ENCODE peak calls at places on chromosomes 11 and 22, in six cellular contexts. One of them, this sample, is unnamed.

GRCh38 chr11:111388842-111389241 is 9.8 kb upstream of the POU2AF1 start:
- DNase-seq in KBM-7: no peak
- DNase-seq in kidney tubule cell: no peak
- DNase-seq in NCI-H510A treated with DMSO at 0.1 percent for 48 hours: no peak
- DNase-seq in posterior cingulate gyrus: no peak
- DNase-seq in activated CD8-positive, alpha-beta memory T cell treated with anti-CD3 and anti-CD28 coated beads for 24 hours: no peak
- DNase-seq in this sample: no peak

GRCh38 chr22:45974498-45974897 is 2.5 kb downstream of the WNT7B start:
- DNase-seq in NCI-H510A treated with DMSO at 0.1 percent for 48 hours: no peak
- DNase-seq in posterior cingulate gyrus: no peak
- DNase-seq in activated CD8-positive, alpha-beta memory T cell treated with anti-CD3 and anti-CD28 coated beads for 24 hours: no peak
- DNase-seq in kidney tubule cell: no peak
- DNase-seq in KBM-7: no peak
- DNase-seq in this sample: no peak

GRCh38 chr22:24284747-24285203 is 14.1 kb downstream of the SPECC1L start:
- DNase-seq in NCI-H510A treated with DMSO at 0.1 percent for 48 hours: no peak
- DNase-seq in KBM-7: no peak
- DNase-seq in posterior cingulate gyrus: no peak
- DNase-seq in activated CD8-positive, alpha-beta memory T cell treated with anti-CD3 and anti-CD28 coated beads for 24 hours: no peak
- DNase-seq in kidney tubule cell: peak
- DNase-seq in this sample: no peak

GRCh38 chr11:124536520-124536919 is 6.9 kb downstream of the OR8B12 start:
- DNase-seq in NCI-H510A treated with DMSO at 0.1 percent for 48 hours: no peak
- DNase-seq in kidney tubule cell: no peak
- DNase-seq in posterior cingulate gyrus: peak
- DNase-seq in activated CD8-positive, alpha-beta memory T cell treated with anti-CD3 and anti-CD28 coated beads for 24 hours: no peak
- DNase-seq in KBM-7: peak
- DNase-seq in this sample: peak

GRCh38 chr22:21941921-21942320 is 10.7 kb downstream of the PPM1F start:
- DNase-seq in KBM-7: no peak
- DNase-seq in posterior cingulate gyrus: no peak
- DNase-seq in activated CD8-positive, alpha-beta memory T cell treated with anti-CD3 and anti-CD28 coated beads for 24 hours: no peak
- DNase-seq in kidney tubule cell: no peak
- DNase-seq in NCI-H510A treated with DMSO at 0.1 percent for 48 hours: no peak
- DNase-seq in this sample: no peak

GRCh38 chr11:26287067-26287518 is 44.8 kb upstream of the ANO3 start:
- DNase-seq in KBM-7: no peak
- DNase-seq in activated CD8-positive, alpha-beta memory T cell treated with anti-CD3 and anti-CD28 coated beads for 24 hours: no peak
- DNase-seq in posterior cingulate gyrus: no peak
- DNase-seq in kidney tubule cell: peak
- DNase-seq in NCI-H510A treated with DMSO at 0.1 percent for 48 hours: no peak
- DNase-seq in this sample: no peak

GRCh38 chr22:47275479-47276218 is 513.2 kb downstream of the TBC1D22A start:
- DNase-seq in NCI-H510A treated with DMSO at 0.1 percent for 48 hours: peak
- DNase-seq in KBM-7: no peak
- DNase-seq in posterior cingulate gyrus: no peak
- DNase-seq in kidney tubule cell: no peak
- DNase-seq in activated CD8-positive, alpha-beta memory T cell treated with anti-CD3 and anti-CD28 coated beads for 24 hours: no peak
- DNase-seq in this sample: no peak

GRCh38 chr11:134572741-134573675 is 161.0 kb upstream of the B3GAT1 start:
- DNase-seq in posterior cingulate gyrus: peak
- DNase-seq in NCI-H510A treated with DMSO at 0.1 percent for 48 hours: no peak
- DNase-seq in kidney tubule cell: no peak
- DNase-seq in KBM-7: no peak
- DNase-seq in activated CD8-positive, alpha-beta memory T cell treated with anti-CD3 and anti-CD28 coated beads for 24 hours: peak
- DNase-seq in this sample: no peak

GRCh38 chr11:69005183-69005630 is 7.8 kb downstream of the MRGPRF start:
- DNase-seq in NCI-H510A treated with DMSO at 0.1 percent for 48 hours: no peak
- DNase-seq in activated CD8-positive, alpha-beta memory T cell treated with anti-CD3 and anti-CD28 coated beads for 24 hours: no peak
- DNase-seq in KBM-7: no peak
- DNase-seq in kidney tubule cell: no peak
- DNase-seq in posterior cingulate gyrus: no peak
- DNase-seq in this sample: no peak

GRCh38 chr11:86537541-86538222 is 134.7 kb downstream of the ME3 start:
- DNase-seq in NCI-H510A treated with DMSO at 0.1 percent for 48 hours: no peak
- DNase-seq in activated CD8-positive, alpha-beta memory T cell treated with anti-CD3 and anti-CD28 coated beads for 24 hours: no peak
- DNase-seq in kidney tubule cell: no peak
- DNase-seq in posterior cingulate gyrus: no peak
- DNase-seq in KBM-7: no peak
- DNase-seq in this sample: no peak

GRCh38 chr11:9302448-9302847 is 11.9 kb downstream of the TMEM41B start:
- DNase-seq in posterior cingulate gyrus: no peak
- DNase-seq in NCI-H510A treated with DMSO at 0.1 percent for 48 hours: no peak
- DNase-seq in KBM-7: no peak
- DNase-seq in activated CD8-positive, alpha-beta memory T cell treated with anti-CD3 and anti-CD28 coated beads for 24 hours: no peak
- DNase-seq in kidney tubule cell: no peak
- DNase-seq in this sample: no peak

GRCh38 chr11:44564653-44565007 is 833 bp upstream of the CD82 start:
- DNase-seq in KBM-7: no peak
- DNase-seq in activated CD8-positive, alpha-beta memory T cell treated with anti-CD3 and anti-CD28 coated beads for 24 hours: no peak
- DNase-seq in NCI-H510A treated with DMSO at 0.1 percent for 48 hours: peak
- DNase-seq in posterior cingulate gyrus: no peak
- DNase-seq in kidney tubule cell: peak
- DNase-seq in this sample: peak

GRCh38 chr22:42519544-42520237 is at the start of gene RRP7A:
- DNase-seq in kidney tubule cell: peak
- DNase-seq in NCI-H510A treated with DMSO at 0.1 percent for 48 hours: peak
- DNase-seq in posterior cingulate gyrus: peak
- DNase-seq in activated CD8-positive, alpha-beta memory T cell treated with anti-CD3 and anti-CD28 coated beads for 24 hours: peak
- DNase-seq in KBM-7: peak
- DNase-seq in this sample: peak

GRCh38 chr11:73206751-73207280 is 11.3 kb upstream of the P2RY2 start:
- DNase-seq in NCI-H510A treated with DMSO at 0.1 percent for 48 hours: no peak
- DNase-seq in kidney tubule cell: peak
- DNase-seq in posterior cingulate gyrus: no peak
- DNase-seq in activated CD8-positive, alpha-beta memory T cell treated with anti-CD3 and anti-CD28 coated beads for 24 hours: no peak
- DNase-seq in KBM-7: no peak
- DNase-seq in this sample: no peak

GRCh38 chr11:1073261-1073724 is 1.4 kb upstream of the MUC2 start:
- DNase-seq in activated CD8-positive, alpha-beta memory T cell treated with anti-CD3 and anti-CD28 coated beads for 24 hours: no peak
- DNase-seq in posterior cingulate gyrus: peak
- DNase-seq in kidney tubule cell: peak
- DNase-seq in NCI-H510A treated with DMSO at 0.1 percent for 48 hours: no peak
- DNase-seq in KBM-7: no peak
- DNase-seq in this sample: no peak

GRCh38 chr22:32841175-32841574 is 39.7 kb downstream of the TIMP3 start:
- DNase-seq in KBM-7: no peak
- DNase-seq in activated CD8-positive, alpha-beta memory T cell treated with anti-CD3 and anti-CD28 coated beads for 24 hours: no peak
- DNase-seq in posterior cingulate gyrus: no peak
- DNase-seq in kidney tubule cell: no peak
- DNase-seq in NCI-H510A treated with DMSO at 0.1 percent for 48 hours: no peak
- DNase-seq in this sample: no peak

GRCh38 chr11:33869511-33870422 is 22.1 kb downstream of the LMO2 start:
- DNase-seq in NCI-H510A treated with DMSO at 0.1 percent for 48 hours: peak
- DNase-seq in posterior cingulate gyrus: peak
- DNase-seq in activated CD8-positive, alpha-beta memory T cell treated with anti-CD3 and anti-CD28 coated beads for 24 hours: no peak
- DNase-seq in KBM-7: peak
- DNase-seq in kidney tubule cell: peak
- DNase-seq in this sample: peak

GRCh38 chr22:19483481-19484244 is 3.9 kb downstream of the CDC45 start:
- DNase-seq in activated CD8-positive, alpha-beta memory T cell treated with anti-CD3 and anti-CD28 coated beads for 24 hours: no peak
- DNase-seq in kidney tubule cell: no peak
- DNase-seq in NCI-H510A treated with DMSO at 0.1 percent for 48 hours: no peak
- DNase-seq in KBM-7: no peak
- DNase-seq in posterior cingulate gyrus: no peak
- DNase-seq in this sample: no peak

GRCh38 chr11:12625438-12626071 is 48.7 kb upstream of the TEAD1 start:
- DNase-seq in posterior cingulate gyrus: no peak
- DNase-seq in activated CD8-positive, alpha-beta memory T cell treated with anti-CD3 and anti-CD28 coated beads for 24 hours: no peak
- DNase-seq in KBM-7: peak
- DNase-seq in NCI-H510A treated with DMSO at 0.1 percent for 48 hours: no peak
- DNase-seq in kidney tubule cell: no peak
- DNase-seq in this sample: no peak

GRCh38 chr11:10592331-10592730 is 23.9 kb upstream of the LYVE1 start:
- DNase-seq in posterior cingulate gyrus: no peak
- DNase-seq in KBM-7: no peak
- DNase-seq in NCI-H510A treated with DMSO at 0.1 percent for 48 hours: no peak
- DNase-seq in activated CD8-positive, alpha-beta memory T cell treated with anti-CD3 and anti-CD28 coated beads for 24 hours: no peak
- DNase-seq in kidney tubule cell: peak
- DNase-seq in this sample: peak

GRCh38 chr22:47165998-47166397 is 403.5 kb downstream of the TBC1D22A start:
- DNase-seq in kidney tubule cell: no peak
- DNase-seq in NCI-H510A treated with DMSO at 0.1 percent for 48 hours: peak
- DNase-seq in activated CD8-positive, alpha-beta memory T cell treated with anti-CD3 and anti-CD28 coated beads for 24 hours: no peak
- DNase-seq in KBM-7: no peak
- DNase-seq in posterior cingulate gyrus: no peak
- DNase-seq in this sample: no peak

GRCh38 chr11:662689-663274 is 25.7 kb downstream of the DRD4 start:
- DNase-seq in kidney tubule cell: peak
- DNase-seq in NCI-H510A treated with DMSO at 0.1 percent for 48 hours: peak
- DNase-seq in KBM-7: peak
- DNase-seq in activated CD8-positive, alpha-beta memory T cell treated with anti-CD3 and anti-CD28 coated beads for 24 hours: peak
- DNase-seq in posterior cingulate gyrus: peak
- DNase-seq in this sample: peak

GRCh38 chr11:62427630-62428233 is 8.9 kb downstream of the SCGB1A1 start:
- DNase-seq in activated CD8-positive, alpha-beta memory T cell treated with anti-CD3 and anti-CD28 coated beads for 24 hours: peak
- DNase-seq in NCI-H510A treated with DMSO at 0.1 percent for 48 hours: no peak
- DNase-seq in posterior cingulate gyrus: no peak
- DNase-seq in kidney tubule cell: peak
- DNase-seq in KBM-7: no peak
- DNase-seq in this sample: peak

GRCh38 chr11:121467965-121468364 is 15.2 kb upstream of the SORL1-AS1 start:
- DNase-seq in NCI-H510A treated with DMSO at 0.1 percent for 48 hours: no peak
- DNase-seq in posterior cingulate gyrus: peak
- DNase-seq in kidney tubule cell: no peak
- DNase-seq in activated CD8-positive, alpha-beta memory T cell treated with anti-CD3 and anti-CD28 coated beads for 24 hours: peak
- DNase-seq in KBM-7: no peak
- DNase-seq in this sample: no peak

GRCh38 chr11:70915158-70915795 is 337.1 kb downstream of the SHANK2 start:
- DNase-seq in kidney tubule cell: no peak
- DNase-seq in posterior cingulate gyrus: peak
- DNase-seq in KBM-7: no peak
- DNase-seq in NCI-H510A treated with DMSO at 0.1 percent for 48 hours: no peak
- DNase-seq in activated CD8-positive, alpha-beta memory T cell treated with anti-CD3 and anti-CD28 coated beads for 24 hours: no peak
- DNase-seq in this sample: no peak

GRCh38 chr22:43637861-43638260 is 174.2 kb downstream of the EFCAB6 start:
- DNase-seq in posterior cingulate gyrus: no peak
- DNase-seq in KBM-7: no peak
- DNase-seq in activated CD8-positive, alpha-beta memory T cell treated with anti-CD3 and anti-CD28 coated beads for 24 hours: no peak
- DNase-seq in kidney tubule cell: no peak
- DNase-seq in NCI-H510A treated with DMSO at 0.1 percent for 48 hours: no peak
- DNase-seq in this sample: no peak